ENCODE peak calls at places on chromosomes 1 and 21, in five cellular contexts. One of them, this sample, is unnamed.
A peak's percentile ranks its signal among the peaks of the same experiment; 100 is the strongest.

GRCh38 chr1:65141394-65141793 is 6.6 kb upstream of the AK4 start:
- DNase-seq in H9: no peak
- DNase-seq in GM23248: peak; percentile 69
- DNase-seq in PC-3: peak; percentile 70
- DNase-seq in mammary epithelial cell: peak; percentile 75
- DNase-seq in this sample: peak; percentile 53

GRCh38 chr1:228315484-228315944 is 91.1 kb downstream of the TRIM11 start:
- DNase-seq in H9: peak; percentile 30
- DNase-seq in GM23248: no peak
- DNase-seq in mammary epithelial cell: no peak
- DNase-seq in PC-3: no peak
- DNase-seq in this sample: no peak

GRCh38 chr1:167409183-167409582 is 109.1 kb downstream of the CD247 start:
- DNase-seq in mammary epithelial cell: peak; percentile 12
- DNase-seq in PC-3: peak; percentile 56
- DNase-seq in H9: no peak
- DNase-seq in GM23248: no peak
- DNase-seq in this sample: no peak

GRCh38 chr1:65979145-65979544 is 186.4 kb downstream of the PDE4B start:
- DNase-seq in GM23248: peak; percentile 33
- DNase-seq in PC-3: peak; percentile 22
- DNase-seq in H9: no peak
- DNase-seq in mammary epithelial cell: peak; percentile 45
- DNase-seq in this sample: no peak

GRCh38 chr1:41640756-41641482 is 156.4 kb upstream of the EDN2 start:
- DNase-seq in PC-3: no peak
- DNase-seq in GM23248: no peak
- DNase-seq in H9: no peak
- DNase-seq in mammary epithelial cell: no peak
- DNase-seq in this sample: no peak

GRCh38 chr1:224736619-224737352 is 120.7 kb downstream of the CNIH3 start:
- DNase-seq in mammary epithelial cell: peak; percentile 20
- DNase-seq in GM23248: peak; percentile 87
- DNase-seq in PC-3: no peak
- DNase-seq in H9: no peak
- DNase-seq in this sample: no peak

GRCh38 chr21:41564871-41565281 is 56.9 kb upstream of the TMPRSS2 start:
- DNase-seq in PC-3: peak; percentile 45
- DNase-seq in GM23248: peak; percentile 91
- DNase-seq in mammary epithelial cell: peak; percentile 32
- DNase-seq in H9: no peak
- DNase-seq in this sample: no peak

GRCh38 chr1:231636157-231636556 is 9.6 kb downstream of the DISC1 start:
- DNase-seq in H9: no peak
- DNase-seq in PC-3: peak; percentile 56
- DNase-seq in GM23248: peak; percentile 73
- DNase-seq in mammary epithelial cell: no peak
- DNase-seq in this sample: no peak

GRCh38 chr21:46459024-46459355 is 299 bp downstream of the DIP2A start:
- DNase-seq in PC-3: no peak
- DNase-seq in mammary epithelial cell: no peak
- DNase-seq in H9: no peak
- DNase-seq in GM23248: no peak
- DNase-seq in this sample: no peak

GRCh38 chr1:84410328-84411107 is 12.2 kb downstream of the DNASE2B start:
- DNase-seq in H9: no peak
- DNase-seq in mammary epithelial cell: no peak
- DNase-seq in GM23248: no peak
- DNase-seq in PC-3: no peak
- DNase-seq in this sample: no peak

GRCh38 chr1:66313446-66313845 is 220.5 kb upstream of the SGIP1 start:
- DNase-seq in H9: no peak
- DNase-seq in PC-3: no peak
- DNase-seq in GM23248: no peak
- DNase-seq in mammary epithelial cell: no peak
- DNase-seq in this sample: no peak

GRCh38 chr1:3543076-3544049 is 67.9 kb downstream of the MEGF6 start:
- DNase-seq in mammary epithelial cell: peak; percentile 55
- DNase-seq in H9: peak; percentile 46
- DNase-seq in PC-3: peak; percentile 91
- DNase-seq in GM23248: peak; percentile 96
- DNase-seq in this sample: no peak

GRCh38 chr1:3162483-3162882 is 93.5 kb downstream of the PRDM16 start:
- DNase-seq in mammary epithelial cell: no peak
- DNase-seq in H9: no peak
- DNase-seq in PC-3: no peak
- DNase-seq in GM23248: no peak
- DNase-seq in this sample: no peak

GRCh38 chr1:18008116-18008515 is 99.5 kb upstream of the IGSF21 start:
- DNase-seq in H9: no peak
- DNase-seq in PC-3: no peak
- DNase-seq in GM23248: no peak
- DNase-seq in mammary epithelial cell: no peak
- DNase-seq in this sample: no peak

GRCh38 chr1:154992721-154993571 is 440 bp upstream of the LENEP start:
- DNase-seq in PC-3: peak; percentile 46
- DNase-seq in H9: peak; percentile 62
- DNase-seq in GM23248: peak; percentile 61
- DNase-seq in mammary epithelial cell: no peak
- DNase-seq in this sample: no peak

GRCh38 chr1:32759997-32760623 is 57.0 kb downstream of the YARS1 start:
- DNase-seq in PC-3: peak; percentile 98
- DNase-seq in H9: peak; percentile 99
- DNase-seq in mammary epithelial cell: peak; percentile 97
- DNase-seq in GM23248: no peak
- DNase-seq in this sample: peak; percentile 97

GRCh38 chr1:112703706-112704105 is 3.2 kb downstream of the RHOC start:
- DNase-seq in mammary epithelial cell: no peak
- DNase-seq in H9: no peak
- DNase-seq in PC-3: no peak
- DNase-seq in GM23248: no peak
- DNase-seq in this sample: no peak
- H3K9ac ChIP-seq in mammary epithelial cell: peak overlapping the region; percentile 76
- H3K9ac ChIP-seq in H9: no peak overlapping the region
- H3K9ac ChIP-seq in PC-3: peak overlapping the region; percentile 97
- H3K9ac ChIP-seq in GM23248: peak overlapping the region; percentile 95
- H3K9ac ChIP-seq in this sample: peak overlapping the region; percentile 90

GRCh38 chr1:15847893-15848142 is 311 bp downstream of the SPEN start:
- DNase-seq in H9: no peak
- DNase-seq in mammary epithelial cell: no peak
- DNase-seq in PC-3: no peak
- DNase-seq in GM23248: no peak
- DNase-seq in this sample: no peak
- H2AFZ ChIP-seq in H9: no peak overlapping the region
- H2AFZ ChIP-seq in mammary epithelial cell: peak overlapping the region; percentile 63
- H2AFZ ChIP-seq in PC-3: peak overlapping the region; percentile 49
- H2AFZ ChIP-seq in GM23248: peak overlapping the region; percentile 38
- H2AFZ ChIP-seq in this sample: peak overlapping the region; percentile 43

DNA sequence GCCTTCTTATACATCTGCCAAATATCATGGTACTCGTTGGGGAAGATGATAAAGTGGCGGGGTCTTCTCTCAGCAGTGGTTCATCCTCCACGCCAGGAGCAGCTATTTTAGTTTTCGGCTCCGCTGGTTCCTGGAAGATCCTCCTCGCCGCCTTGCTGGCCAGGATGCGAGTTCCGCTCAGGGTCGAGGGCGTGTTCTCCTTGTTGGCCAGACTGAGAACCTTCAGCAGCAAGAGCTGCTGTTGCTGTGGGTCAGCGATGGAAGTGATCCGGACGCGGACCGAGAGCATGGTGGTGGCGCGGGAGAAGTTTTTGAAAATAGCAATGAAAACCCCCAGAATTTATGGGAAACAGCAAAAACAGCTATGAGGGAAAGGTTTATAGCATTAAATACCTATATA is 11.4 kb upstream of the CFAP126 start:
- DNase-seq in mammary epithelial cell: peak; percentile 25
- DNase-seq in PC-3: no peak
- DNase-seq in GM23248: peak; percentile 67
- DNase-seq in H9: peak; percentile 66
- DNase-seq in this sample: no peak
- H3K9ac ChIP-seq in mammary epithelial cell: no peak overlapping the region
- H3K9ac ChIP-seq in PC-3: no peak overlapping the region
- H3K9ac ChIP-seq in GM23248: peak overlapping the region; percentile 42
- H3K9ac ChIP-seq in H9: no peak overlapping the region
- H3K9ac ChIP-seq in this sample: no peak overlapping the region

GRCh38 chr1:72063364-72063763 is 219.0 kb downstream of the NEGR1 start:
- DNase-seq in GM23248: peak; percentile 4
- DNase-seq in PC-3: peak; percentile 57
- DNase-seq in H9: no peak
- DNase-seq in mammary epithelial cell: peak; percentile 41
- DNase-seq in this sample: no peak
- H2AFZ ChIP-seq in GM23248: no peak overlapping the region
- H2AFZ ChIP-seq in PC-3: no peak overlapping the region
- H2AFZ ChIP-seq in H9: no peak overlapping the region
- H2AFZ ChIP-seq in mammary epithelial cell: no peak overlapping the region
- H2AFZ ChIP-seq in this sample: no peak overlapping the region

This sample was measured in keratinocyte.